ENCODE peak calls at places on chromosomes 13 and 19, in eight cellular contexts. One of them, this sample, is unnamed.

GRCh38 chr13:76799696-76800095 is 86.5 kb downstream of the KCTD12 start:
- DNase-seq in A549: no peak
- DNase-seq in OCI-LY7: no peak
- DNase-seq in neural crest cell: no peak
- DNase-seq in Caco-2: no peak
- DNase-seq in AG09309: no peak
- DNase-seq in colonic mucosa: no peak
- DNase-seq in nephron progenitor cell: no peak
- DNase-seq in this sample: no peak

GRCh38 chr13:99220199-99220931 is 19.7 kb downstream of the UBAC2 start:
- DNase-seq in A549: no peak
- DNase-seq in nephron progenitor cell: no peak
- DNase-seq in AG09309: no peak
- DNase-seq in colonic mucosa: no peak
- DNase-seq in OCI-LY7: no peak
- DNase-seq in Caco-2: no peak
- DNase-seq in neural crest cell: no peak
- DNase-seq in this sample: no peak

GRCh38 chr19:8615813-8616596 is 5.5 kb upstream of the ADAMTS10 start:
- DNase-seq in nephron progenitor cell: peak; percentile 78
- DNase-seq in OCI-LY7: peak; percentile 43
- DNase-seq in Caco-2: peak; percentile 53
- DNase-seq in colonic mucosa: peak; percentile 46
- DNase-seq in neural crest cell: peak; percentile 75
- DNase-seq in AG09309: no peak
- DNase-seq in A549: no peak
- DNase-seq in this sample: peak; percentile 84

GRCh38 chr13:106104281-106104901 is 431.1 kb downstream of the EFNB2 start:
- DNase-seq in Caco-2: peak; percentile 55
- DNase-seq in nephron progenitor cell: no peak
- DNase-seq in AG09309: peak; percentile 90
- DNase-seq in OCI-LY7: no peak
- DNase-seq in A549: peak; percentile 54
- DNase-seq in colonic mucosa: no peak
- DNase-seq in neural crest cell: no peak
- DNase-seq in this sample: no peak

GRCh38 chr13:41127746-41128145 is 4.9 kb downstream of the KBTBD6 start:
- DNase-seq in colonic mucosa: no peak
- DNase-seq in neural crest cell: no peak
- DNase-seq in A549: no peak
- DNase-seq in OCI-LY7: no peak
- DNase-seq in AG09309: no peak
- DNase-seq in nephron progenitor cell: no peak
- DNase-seq in Caco-2: no peak
- DNase-seq in this sample: no peak

GRCh38 chr13:38348890-38349289 is 761 bp upstream of the UFM1 start:
- DNase-seq in AG09309: no peak
- DNase-seq in colonic mucosa: peak; percentile 27
- DNase-seq in Caco-2: peak; percentile 27
- DNase-seq in neural crest cell: no peak
- DNase-seq in OCI-LY7: no peak
- DNase-seq in nephron progenitor cell: peak; percentile 6
- DNase-seq in A549: peak; percentile 9
- DNase-seq in this sample: no peak

GRCh38 chr13:74847966-74848365 is 634.0 kb downstream of the TBC1D4 start:
- DNase-seq in nephron progenitor cell: no peak
- DNase-seq in neural crest cell: no peak
- DNase-seq in A549: no peak
- DNase-seq in Caco-2: no peak
- DNase-seq in OCI-LY7: no peak
- DNase-seq in colonic mucosa: no peak
- DNase-seq in AG09309: no peak
- DNase-seq in this sample: no peak

GRCh38 chr13:33757713-33758112 is 60.2 kb upstream of the RFC3 start:
- DNase-seq in Caco-2: no peak
- DNase-seq in neural crest cell: no peak
- DNase-seq in colonic mucosa: no peak
- DNase-seq in AG09309: no peak
- DNase-seq in nephron progenitor cell: no peak
- DNase-seq in A549: no peak
- DNase-seq in OCI-LY7: no peak
- DNase-seq in this sample: no peak

GRCh38 chr19:17873661-17874422 is 2.1 kb downstream of the SLC5A5 start:
- DNase-seq in neural crest cell: peak; percentile 58
- DNase-seq in OCI-LY7: peak; percentile 78
- DNase-seq in Caco-2: peak; percentile 67
- DNase-seq in AG09309: no peak
- DNase-seq in colonic mucosa: peak; percentile 60
- DNase-seq in nephron progenitor cell: peak; percentile 84
- DNase-seq in A549: peak; percentile 49
- DNase-seq in this sample: peak; percentile 87

GRCh38 chr19:13275016-13275722 is 125.0 kb downstream of the IER2 start:
- DNase-seq in OCI-LY7: no peak
- DNase-seq in Caco-2: no peak
- DNase-seq in AG09309: no peak
- DNase-seq in A549: no peak
- DNase-seq in nephron progenitor cell: no peak
- DNase-seq in colonic mucosa: no peak
- DNase-seq in neural crest cell: no peak
- DNase-seq in this sample: no peak

GRCh38 chr13:25037057-25037813 is 58.7 kb upstream of the PABPC3 start:
- DNase-seq in Caco-2: peak; percentile 70
- DNase-seq in OCI-LY7: peak; percentile 71
- DNase-seq in nephron progenitor cell: peak; percentile 64
- DNase-seq in colonic mucosa: peak; percentile 40
- DNase-seq in AG09309: peak; percentile 24
- DNase-seq in neural crest cell: peak; percentile 60
- DNase-seq in A549: no peak
- DNase-seq in this sample: peak; percentile 58

GRCh38 chr13:112637017-112637801 is 49.3 kb upstream of the TUBGCP3 start:
- DNase-seq in neural crest cell: no peak
- DNase-seq in OCI-LY7: no peak
- DNase-seq in A549: no peak
- DNase-seq in Caco-2: no peak
- DNase-seq in AG09309: no peak
- DNase-seq in colonic mucosa: no peak
- DNase-seq in nephron progenitor cell: no peak
- DNase-seq in this sample: no peak

GRCh38 chr13:69524459-69525155 is 583.0 kb upstream of the ATXN8OS start:
- DNase-seq in colonic mucosa: no peak
- DNase-seq in nephron progenitor cell: no peak
- DNase-seq in OCI-LY7: no peak
- DNase-seq in A549: no peak
- DNase-seq in AG09309: no peak
- DNase-seq in Caco-2: no peak
- DNase-seq in neural crest cell: no peak
- DNase-seq in this sample: no peak
- TF ChIP-seq CTCF in colonic mucosa: no peak
- TF ChIP-seq CTCF in nephron progenitor cell: peak; percentile 25
- TF ChIP-seq CTCF in OCI-LY7: peak; percentile 68
- TF ChIP-seq CTCF in A549: peak; percentile 13
- TF ChIP-seq CTCF in AG09309: no peak
- TF ChIP-seq CTCF in Caco-2: peak; percentile 18
- TF ChIP-seq CTCF in neural crest cell: peak; percentile 70
- TF ChIP-seq CTCF in this sample: peak; percentile 71

GRCh38 chr19:39435499-39436349 is at the start of gene RPS16:
- DNase-seq in neural crest cell: peak; percentile 98
- DNase-seq in AG09309: peak; percentile 84
- DNase-seq in OCI-LY7: peak; percentile 100
- DNase-seq in colonic mucosa: peak; percentile 98
- DNase-seq in nephron progenitor cell: peak; percentile 99
- DNase-seq in Caco-2: peak; percentile 99
- DNase-seq in A549: peak; percentile 95
- DNase-seq in this sample: peak; percentile 99
- TF ChIP-seq CTCF in neural crest cell: no peak
- TF ChIP-seq CTCF in AG09309: no peak
- TF ChIP-seq CTCF in OCI-LY7: no peak
- TF ChIP-seq CTCF in colonic mucosa: no peak
- TF ChIP-seq CTCF in nephron progenitor cell: no peak
- TF ChIP-seq CTCF in Caco-2: no peak
- TF ChIP-seq CTCF in A549: no peak
- TF ChIP-seq CTCF in this sample: no peak

GRCh38 chr19:1855828-1856255 is 7.5 kb downstream of the KLF16 start:
- DNase-seq in colonic mucosa: peak; percentile 45
- DNase-seq in Caco-2: no peak
- DNase-seq in A549: no peak
- DNase-seq in neural crest cell: no peak
- DNase-seq in nephron progenitor cell: no peak
- DNase-seq in OCI-LY7: peak; percentile 37
- DNase-seq in AG09309: no peak
- DNase-seq in this sample: no peak

GRCh38 chr19:1854032-1854541 is 5.8 kb upstream of the REXO1 start:
- DNase-seq in colonic mucosa: no peak
- DNase-seq in neural crest cell: no peak
- DNase-seq in A549: no peak
- DNase-seq in OCI-LY7: no peak
- DNase-seq in Caco-2: no peak
- DNase-seq in AG09309: no peak
- DNase-seq in nephron progenitor cell: no peak
- DNase-seq in this sample: no peak

GRCh38 chr19:1856345-1856697 is 7.1 kb downstream of the KLF16 start:
- DNase-seq in AG09309: no peak
- DNase-seq in Caco-2: no peak
- DNase-seq in OCI-LY7: peak; percentile 31
- DNase-seq in colonic mucosa: no peak
- DNase-seq in nephron progenitor cell: no peak
- DNase-seq in A549: no peak
- DNase-seq in neural crest cell: no peak
- DNase-seq in this sample: peak; percentile 73

GRCh38 chr19:1854542-1855039 is 6.3 kb upstream of the REXO1 start:
- DNase-seq in nephron progenitor cell: peak; percentile 39
- DNase-seq in colonic mucosa: peak; percentile 52
- DNase-seq in OCI-LY7: no peak
- DNase-seq in Caco-2: no peak
- DNase-seq in neural crest cell: no peak
- DNase-seq in AG09309: no peak
- DNase-seq in A549: no peak
- DNase-seq in this sample: peak; percentile 68

GRCh38 chr19:1855040-1855827 is 7.0 kb upstream of the REXO1 start:
- DNase-seq in OCI-LY7: peak; percentile 82
- DNase-seq in neural crest cell: peak; percentile 58
- DNase-seq in AG09309: no peak
- DNase-seq in colonic mucosa: peak; percentile 95
- DNase-seq in A549: peak; percentile 70
- DNase-seq in nephron progenitor cell: peak; percentile 87
- DNase-seq in Caco-2: no peak
- DNase-seq in this sample: peak; percentile 98
- TF ChIP-seq CTCF in OCI-LY7: no peak
- TF ChIP-seq CTCF in neural crest cell: no peak
- TF ChIP-seq CTCF in AG09309: no peak
- TF ChIP-seq CTCF in colonic mucosa: no peak
- TF ChIP-seq CTCF in A549: no peak
- TF ChIP-seq CTCF in nephron progenitor cell: no peak
- TF ChIP-seq CTCF in Caco-2: no peak
- TF ChIP-seq CTCF in this sample: no peak

DNA sequence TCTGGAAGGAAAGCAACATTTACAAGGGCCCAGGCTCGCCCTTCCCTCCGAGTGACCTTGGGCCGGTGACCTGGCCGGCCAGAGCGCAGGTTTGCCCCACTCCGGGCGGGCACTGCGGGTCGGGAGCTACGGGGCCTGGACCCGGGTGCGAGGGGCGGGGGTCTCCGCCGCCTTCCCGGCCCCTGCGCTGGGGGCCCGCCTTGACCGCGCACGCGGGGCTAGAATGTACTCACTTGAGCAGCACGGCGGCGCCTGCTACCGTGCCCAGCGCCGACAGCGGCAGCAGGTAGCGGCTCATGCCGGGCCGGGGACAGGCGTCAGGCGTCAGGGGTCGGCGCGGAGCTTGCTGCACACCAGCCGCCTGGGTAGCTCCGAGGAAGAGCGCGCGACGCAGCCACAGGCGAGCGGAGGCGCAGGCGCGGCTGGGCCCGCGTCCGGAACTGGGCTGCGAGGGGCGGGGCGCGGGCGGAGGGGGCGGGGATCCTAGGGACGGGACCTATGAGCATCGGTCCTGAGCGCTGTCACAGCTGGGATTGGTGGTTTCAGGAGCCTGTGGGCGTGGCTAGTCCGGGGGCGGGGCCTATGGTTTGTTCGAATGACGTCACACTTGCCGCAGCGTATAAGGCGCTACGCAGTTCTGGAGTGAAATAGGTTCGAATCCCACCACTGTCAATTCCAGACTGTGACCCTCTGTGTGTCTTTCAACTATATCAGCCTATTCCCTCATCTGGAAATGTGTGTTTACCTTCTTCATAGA is at the start of gene RDH13:
- DNase-seq in Caco-2: peak; percentile 98
- DNase-seq in OCI-LY7: peak; percentile 98
- DNase-seq in nephron progenitor cell: peak; percentile 100
- DNase-seq in AG09309: peak; percentile 68
- DNase-seq in colonic mucosa: peak; percentile 98
- DNase-seq in neural crest cell: peak; percentile 99
- DNase-seq in A549: peak; percentile 97
- DNase-seq in this sample: peak; percentile 100
- TF ChIP-seq CTCF in Caco-2: no peak
- TF ChIP-seq CTCF in OCI-LY7: no peak
- TF ChIP-seq CTCF in nephron progenitor cell: no peak
- TF ChIP-seq CTCF in AG09309: no peak
- TF ChIP-seq CTCF in colonic mucosa: no peak
- TF ChIP-seq CTCF in neural crest cell: no peak
- TF ChIP-seq CTCF in A549: no peak
- TF ChIP-seq CTCF in this sample: no peak